ENCODE peak calls at places on chromosomes 12 and 14, in seven cellular contexts. U is HCT116, S is PC-3, W is hepatocyte, H is mammary epithelial cell, X is astrocyte, F is GM23338. K is an unnamed sample.

GRCh38 chr14:99037777-99038176 is 234.2 kb downstream of the BCL11B start:
- DNase-seq in U (no peak), W (no peak), X (no peak), S (no peak), F (peak), H (no peak), K (no peak)

GRCh38 chr14:55336161-55336560 is 64.9 kb downstream of the FBXO34 start:
- DNase-seq in X (no peak), F (no peak), H (peak), U (no peak), W (no peak), S (peak), K (no peak)

GRCh38 chr12:18281941-18282340 is 20.6 kb downstream of the PIK3C2G start:
- DNase-seq in S (no peak), U (no peak), F (no peak), H (no peak), W (no peak), X (peak), K (peak)

GRCh38 chr12:88805286-88805685 is 225.0 kb upstream of the KITLG start:
- DNase-seq in U (no peak), F (no peak), X (no peak), H (no peak), S (no peak), W (no peak), K (no peak)

GRCh38 chr12:86233126-86233525 is 23.1 kb downstream of the MGAT4C start:
- DNase-seq in H (no peak), X (peak), U (peak), S (peak), W (peak), F (no peak), K (peak)

GRCh38 chr12:6404390-6404789 is 20.4 kb downstream of the LTBR start:
- DNase-seq in W (no peak), S (no peak), X (no peak), U (no peak), H (no peak), F (no peak), K (no peak)

GRCh38 chr12:8572507-8572906 is 31.8 kb upstream of the CLEC4E start:
- DNase-seq in F (no peak), H (peak), X (no peak), U (no peak), S (no peak), W (no peak), K (no peak)

GRCh38 chr14:65035049-65035448 is 48.4 kb downstream of the FNTB start:
- DNase-seq in S (no peak), F (no peak), H (no peak), X (no peak), U (no peak), W (no peak), K (peak)

GRCh38 chr12:27802511-27802910 is 22.5 kb upstream of the MANSC4 start:
- DNase-seq in H (no peak), U (no peak), X (no peak), S (no peak), W (no peak), F (no peak), K (no peak)

GRCh38 chr12:52648012-52648550 is 3.9 kb downstream of the KRT2 start:
- DNase-seq in U (no peak), F (no peak), X (no peak), W (no peak), S (no peak), H (no peak), K (no peak)

GRCh38 chr12:96033549-96034389 is 1.6 kb downstream of the LTA4H start:
- DNase-seq in H (no peak), W (peak), U (no peak), F (no peak), S (no peak), X (no peak), K (no peak)

GRCh38 chr12:252634-253033 is 10.0 kb downstream of the SLC6A13 start:
- DNase-seq in S (no peak), H (no peak), U (no peak), X (no peak), F (no peak), W (peak), K (no peak)

GRCh38 chr12:89883630-89884364 is 175.2 kb upstream of the ATP2B1 start:
- DNase-seq in H (peak), F (peak), X (peak), S (no peak), W (no peak), U (no peak), K (no peak)

GRCh38 chr14:51258280-51258679 is 18.2 kb downstream of the TMX1 start:
- DNase-seq in F (no peak), X (no peak), W (no peak), S (no peak), U (no peak), H (no peak), K (no peak)

GRCh38 chr14:74649673-74650072 is 37.6 kb upstream of the LTBP2 start:
- DNase-seq in W (no peak), X (no peak), H (peak), U (no peak), F (no peak), S (peak), K (no peak)

GRCh38 chr14:79575032-79575431 is 636.3 kb downstream of the DIO2 start:
- DNase-seq in U (no peak), S (no peak), W (no peak), H (no peak), F (no peak), X (no peak), K (no peak)

GRCh38 chr12:103930787-103931536 is 752 bp downstream of the HSP90B1 start:
- DNase-seq in X (no peak), F (peak), H (peak), U (no peak), S (peak), W (peak), K (peak)

GRCh38 chr12:7123806-7124519 is 4.7 kb downstream of the RBP5 start:
- DNase-seq in H (no peak), W (peak), S (no peak), U (no peak), X (no peak), F (no peak), K (no peak)

GRCh38 chr12:41333988-41334387 is 145.9 kb downstream of the PDZRN4 start:
- DNase-seq in H (no peak), W (no peak), X (no peak), U (no peak), S (no peak), F (peak), K (no peak)

GRCh38 chr12:63348544-63348943 is 197.5 kb upstream of the AVPR1A start:
- DNase-seq in F (no peak), W (no peak), U (no peak), X (no peak), S (no peak), H (peak), K (no peak)

GRCh38 chr14:20557212-20557542 is 3.7 kb downstream of the RNASE9 start:
- DNase-seq in F (no peak), S (no peak), W (no peak), U (no peak), H (no peak), X (no peak), K (no peak)

GRCh38 chr14:36827861-36828260 is 166.2 kb downstream of the PAX9 start:
- DNase-seq in F (no peak), W (no peak), X (no peak), H (peak), U (no peak), S (no peak), K (no peak)

GRCh38 chr12:7666595-7666994 is 887 bp upstream of the APOBEC1 start:
- DNase-seq in F (no peak), W (peak), S (no peak), X (no peak), H (no peak), U (no peak), K (no peak)

GRCh38 chr14:29607129-29607528 is 320.5 kb downstream of the PRKD1 start:
- DNase-seq in W (no peak), H (no peak), S (no peak), U (no peak), F (no peak), X (no peak), K (no peak)

GRCh38 chr12:106106129-106106566 is 32.6 kb downstream of the NUAK1 start:
- DNase-seq in U (no peak), X (no peak), H (no peak), W (no peak), F (no peak), S (no peak), K (no peak)

GRCh38 chr14:61240206-61240605 is 40.9 kb downstream of the TMEM30B start:
- DNase-seq in U (no peak), W (no peak), X (no peak), F (peak), H (no peak), S (no peak), K (no peak)

GRCh38 chr14:75306917-75307699 is 28.5 kb downstream of the FOS start:
- DNase-seq in U (peak), W (peak), F (peak), S (peak), H (peak), X (no peak), K (no peak)

GRCh38 chr12:130155416-130156073 is 6.7 kb upstream of the FZD10 start:
- DNase-seq in F (no peak), H (no peak), S (peak), U (no peak), W (no peak), X (no peak), K (no peak)

GRCh38 chr12:77954156-77954555 is 123.5 kb downstream of the NAV3 start:
- DNase-seq in W (no peak), S (peak), F (no peak), H (no peak), X (peak), U (no peak), K (peak)

DNA sequence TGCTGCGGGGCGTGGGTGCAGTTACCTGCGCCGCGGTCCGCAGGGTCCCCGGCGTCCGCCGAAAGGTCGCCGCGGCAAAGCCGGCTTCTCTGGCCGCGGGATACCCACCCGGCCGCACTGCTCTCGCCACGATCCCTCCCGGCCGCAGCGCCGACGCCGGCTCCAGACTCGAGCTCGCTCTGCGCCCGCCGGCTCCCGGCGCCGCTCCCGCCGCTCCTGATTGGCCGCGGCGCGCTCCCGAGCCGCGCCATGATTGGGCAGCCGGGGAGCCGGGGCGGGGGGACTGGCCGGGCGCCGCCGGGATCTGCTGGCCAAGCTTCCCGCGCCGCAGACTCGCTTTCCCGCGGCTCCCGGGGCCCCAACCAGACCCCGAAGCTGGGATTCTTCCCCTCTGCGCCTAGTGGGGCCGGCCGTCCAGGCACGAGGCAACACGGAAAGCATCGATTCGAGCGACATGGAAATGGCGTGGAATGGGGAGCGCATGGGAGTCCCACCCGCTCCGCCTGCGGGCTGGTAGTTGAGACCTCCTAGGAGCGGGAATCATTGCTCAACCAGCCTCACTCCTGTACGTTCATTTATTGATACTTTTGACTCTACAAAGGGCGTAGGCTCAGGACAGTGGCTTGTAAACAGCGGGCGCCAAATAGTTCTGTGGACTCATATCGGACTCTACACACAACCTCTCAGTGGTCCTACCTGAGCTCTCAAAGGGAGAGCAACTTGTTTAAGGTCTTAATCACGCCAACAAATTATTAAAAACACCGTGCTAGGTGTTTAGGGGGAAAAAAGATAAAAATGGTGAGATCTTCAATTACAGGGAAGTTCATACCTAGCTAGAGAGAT is 36.4 kb upstream of the STON2 start:
- DNase-seq in W (peak), H (peak), F (peak), U (peak), X (peak), S (peak), K (peak)
- TF ChIP-seq EZH2 in W (no peak), H (no peak), F (no peak), U (no peak), X (no peak), S (no peak), K (peak)

DNA sequence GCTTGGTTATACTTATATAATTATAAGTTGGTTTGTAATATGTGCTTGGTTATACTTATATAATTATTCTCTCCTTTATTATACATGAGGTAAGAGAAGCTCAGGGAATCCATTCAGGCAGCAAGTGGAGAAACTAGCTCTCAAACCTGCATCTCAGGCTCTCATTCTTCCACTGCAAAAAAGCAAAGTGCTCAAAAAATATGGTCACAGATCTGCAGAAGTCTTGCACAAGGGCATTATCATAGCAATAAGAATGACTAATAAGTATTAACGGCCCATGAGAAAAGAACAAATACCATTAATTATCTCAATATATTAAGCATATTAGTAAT is 476 bp upstream of the TRAFD1 start:
- DNase-seq in W (no peak), U (no peak), S (no peak), H (no peak), X (no peak), F (no peak), K (no peak)
- H2AFZ ChIP-seq in W (no peak), U (peak), S (no peak), H (no peak), X (no peak), F (peak), K (no peak)

DNA sequence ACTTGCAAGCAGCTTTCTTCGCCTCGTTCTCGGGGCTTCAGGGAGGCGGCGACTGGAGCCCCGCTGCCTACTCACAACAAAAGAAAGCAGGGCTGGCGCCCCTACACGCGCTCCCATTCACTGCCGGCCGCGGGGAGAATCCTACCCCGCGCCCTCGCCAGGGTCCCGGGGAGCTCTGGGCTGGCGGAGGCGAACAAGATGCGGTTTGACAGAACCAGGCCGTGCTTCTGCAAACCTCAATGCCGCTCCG is 820 bp downstream of the TBX5 start:
- DNase-seq in H (no peak), X (no peak), W (no peak), S (no peak), U (no peak), F (no peak), K (no peak)
- H3K27ac ChIP-seq in H (no peak), X (no peak), W (peak), S (no peak), U (no peak), F (no peak), K (peak)

GRCh38 chr12:30164937-30165336 is 381.2 kb upstream of the TMTC1 start:
- DNase-seq in U (no peak), X (no peak), S (no peak), H (no peak), F (peak), W (no peak), K (no peak)

GRCh38 chr12:30166416-30166815 is 382.7 kb upstream of the TMTC1 start:
- DNase-seq in S (peak), W (no peak), U (no peak), X (peak), F (no peak), H (no peak), K (peak)

GRCh38 chr12:30169839-30170591 is 386.3 kb upstream of the TMTC1 start:
- DNase-seq in F (peak), U (no peak), S (no peak), W (peak), X (no peak), H (no peak), K (no peak)
- TF ChIP-seq EZH2 in F (no peak), U (no peak), S (no peak), W (no peak), X (no peak), H (no peak), K (no peak)

GRCh38 chr12:111757361-111758119 is 9.2 kb upstream of the ALDH2 start:
- DNase-seq in S (no peak), U (no peak), F (no peak), X (peak), W (no peak), H (peak), K (peak)
- H2AFZ ChIP-seq in S (no peak), U (no peak), F (no peak), X (no peak), W (no peak), H (peak), K (no peak)